ENCODE peak calls at places on chromosomes 2 and 18, in eight cellular contexts. W is cardiac muscle cell, N is B cell, L is suprapubic skin, B is AG09319, J is HepG2, X is fibroblast of villous mesenchyme, V is astrocyte of the spinal cord. K is an unnamed sample.

GRCh38 chr2:21602789-21603188 is 479.0 kb downstream of the TDRD15 start:
- DNase-seq in W (no peak), B (no peak), J (no peak), N (no peak), V (no peak), L (no peak), X (no peak), K (no peak)

GRCh38 chr2:33765122-33765521 is 166.0 kb upstream of the FAM98A start:
- DNase-seq in X (no peak), B (no peak), L (no peak), W (no peak), N (no peak), V (no peak), J (no peak), K (no peak)

GRCh38 chr2:138671566-138671965 is 108.6 kb downstream of the NXPH2 start:
- DNase-seq in L (no peak), B (no peak), J (no peak), W (no peak), X (no peak), V (no peak), N (no peak), K (no peak)

GRCh38 chr2:119006441-119006840 is 64.4 kb downstream of the MARCO start:
- DNase-seq in B (no peak), V (no peak), X (no peak), W (no peak), J (no peak), L (no peak), N (no peak), K (no peak)

GRCh38 chr2:30060562-30060961 is 86.2 kb upstream of the YPEL5 start:
- DNase-seq in W (no peak), B (no peak), L (no peak), J (no peak), X (no peak), N (no peak), V (no peak), K (no peak)

GRCh38 chr2:241978670-241979069 is 109.1 kb downstream of the RTP5 start:
- DNase-seq in N (no peak), V (no peak), J (no peak), X (no peak), L (no peak), B (no peak), W (no peak), K (no peak)

GRCh38 chr18:8006979-8007378 is 439.9 kb downstream of the PTPRM start:
- DNase-seq in B (no peak), L (no peak), X (no peak), V (no peak), W (no peak), J (no peak), N (no peak), K (no peak)

GRCh38 chr18:48445540-48445939 is 36.4 kb upstream of the ZBTB7C start:
- DNase-seq in N (peak), J (peak), X (peak), B (peak), W (peak), V (peak), L (peak), K (peak)

GRCh38 chr2:226673314-226673723 is 126.3 kb downstream of the IRS1 start:
- DNase-seq in V (peak), W (peak), B (peak), J (no peak), X (peak), N (no peak), L (peak), K (peak)

GRCh38 chr18:48832961-48833700 is 117.6 kb downstream of the SMAD7 start:
- DNase-seq in W (peak), V (peak), L (no peak), X (peak), N (no peak), B (no peak), J (no peak), K (peak)

GRCh38 chr2:19845323-19845920 is 56.4 kb downstream of the TTC32 start:
- DNase-seq in L (no peak), B (no peak), X (no peak), J (no peak), V (no peak), N (no peak), W (no peak), K (no peak)

GRCh38 chr2:179546656-179547055 is 282.0 kb upstream of the SESTD1 start:
- DNase-seq in J (no peak), N (no peak), X (no peak), V (no peak), L (no peak), B (no peak), W (no peak), K (no peak)

GRCh38 chr2:166494140-166494544 is at the start of gene SCN7A:
- DNase-seq in N (no peak), W (peak), B (no peak), J (no peak), X (peak), V (peak), L (peak), K (peak)

DNA sequence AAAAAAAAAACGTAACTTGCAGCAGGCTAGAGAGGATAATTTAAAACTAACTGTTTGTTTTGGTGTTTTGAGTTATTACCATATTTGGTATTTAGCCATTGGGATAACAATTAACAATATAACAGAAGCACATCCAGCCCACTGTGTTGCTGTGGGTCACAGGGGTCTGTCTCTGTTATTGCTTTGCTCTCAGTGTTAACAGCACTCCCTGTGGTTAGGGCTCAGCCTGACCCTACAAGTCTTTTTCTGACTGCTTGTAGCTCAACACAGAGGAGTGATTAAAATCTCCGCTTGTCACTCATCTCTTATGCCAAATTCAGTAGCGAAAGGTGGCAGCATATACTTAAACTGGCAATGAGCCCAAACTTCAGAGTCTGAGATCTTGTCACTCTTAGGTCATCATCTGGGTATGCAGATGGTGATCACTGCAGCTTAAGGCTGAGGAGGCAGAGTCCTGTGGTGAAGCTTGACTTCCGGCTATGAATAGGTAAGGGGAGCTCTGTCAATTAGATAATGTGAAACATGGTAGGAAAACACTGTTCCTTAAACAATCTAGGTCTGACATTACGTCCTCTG is 63.4 kb upstream of the CSRNP3 start:
- DNase-seq in N (no peak), L (no peak), B (no peak), V (peak), J (no peak), W (no peak), X (no peak), K (no peak)
- TF ChIP-seq CTCF in N (no peak), L (no peak), B (no peak), V (no peak), J (no peak), W (no peak), X (no peak), K (no peak)

GRCh38 chr2:35973737-35974132 is 381.8 kb upstream of the CRIM1 start:
- DNase-seq in X (no peak), N (no peak), L (no peak), B (no peak), W (peak), J (peak), V (no peak), K (peak)
- TF ChIP-seq CTCF in X (no peak), N (no peak), L (no peak), B (no peak), W (no peak), J (no peak), V (no peak), K (no peak)

GRCh38 chr2:224757934-224758548 is 41.9 kb upstream of the CCDC195 start:
- DNase-seq in V (no peak), B (no peak), W (no peak), X (no peak), L (no peak), J (no peak), N (no peak), K (no peak)

GRCh38 chr2:224749136-224749535 is 33.0 kb upstream of the CCDC195 start:
- DNase-seq in B (no peak), W (peak), N (no peak), V (no peak), J (no peak), X (peak), L (no peak), K (peak)

GRCh38 chr2:224754129-224754528 is 38.0 kb upstream of the CCDC195 start:
- DNase-seq in J (no peak), N (no peak), X (peak), L (no peak), W (peak), B (peak), V (peak), K (peak)

GRCh38 chr2:224747765-224748164 is 31.6 kb upstream of the CCDC195 start:
- DNase-seq in X (no peak), L (no peak), J (no peak), V (no peak), N (no peak), W (no peak), B (no peak), K (no peak)

DNA sequence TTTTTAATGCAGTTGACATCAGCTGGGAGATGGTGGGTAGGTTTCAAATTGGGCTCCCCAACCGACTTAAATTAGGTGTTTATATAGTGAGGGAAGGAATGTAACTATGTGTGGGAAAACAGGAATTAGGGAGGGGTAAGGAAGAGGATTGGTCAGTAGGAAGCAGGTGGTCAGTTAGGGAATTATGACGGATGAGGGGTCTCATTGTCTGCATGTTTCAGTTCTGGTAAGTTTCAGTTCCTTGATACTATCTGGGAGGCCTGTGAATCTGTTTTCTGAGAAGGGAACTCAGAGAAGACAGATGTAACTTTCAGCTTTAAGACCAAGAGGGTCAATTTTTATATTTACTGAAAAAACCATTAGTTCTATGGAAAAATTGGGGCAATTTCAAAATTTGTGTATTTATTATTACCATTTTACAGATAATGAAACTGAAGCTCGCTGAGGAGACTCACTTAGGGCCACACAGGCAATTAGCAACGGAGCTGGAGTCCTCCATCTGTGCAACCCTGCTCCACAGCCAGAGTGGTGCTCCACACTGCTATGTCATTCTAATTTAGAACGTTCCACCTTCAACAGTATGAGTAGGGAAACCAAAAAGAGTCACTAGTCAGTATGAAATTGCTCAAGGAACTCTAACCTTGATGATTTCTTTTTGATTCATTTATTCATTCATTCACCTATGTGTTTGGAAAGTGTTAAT is 36.0 kb upstream of the CCDC195 start:
- DNase-seq in W (no peak), V (no peak), X (no peak), L (no peak), J (no peak), N (no peak), B (no peak), K (no peak)
- TF ChIP-seq CTCF in W (no peak), V (no peak), X (no peak), L (no peak), J (no peak), N (no peak), B (no peak), K (no peak)

GRCh38 chr2:170716851-170717598 is 1.9 kb downstream of the SP5 start:
- DNase-seq in N (peak), B (no peak), V (peak), J (peak), X (peak), W (peak), L (peak), K (peak)
- TF ChIP-seq CTCF in N (no peak), B (peak), V (peak), J (peak), X (peak), W (peak), L (peak), K (peak)

K was measured in cardiac fibroblast.